ENCODE peak calls at places on chromosomes 6 and 20, in six cellular contexts. P is SK-N-SH, B is HCT116, Z is endothelial cell of umbilical vein, N is K562, M is GM12878. U is an unnamed sample.

GRCh38 chr20:6705106-6705766 is 62.2 kb upstream of the BMP2 start:
- DNase-seq in N (no peak), B (no peak), P (no peak), Z (no peak), M (no peak), U (no peak)

GRCh38 chr20:33839591-33839990 is 28.4 kb downstream of the CHMP4B start:
- DNase-seq in N (no peak), B (no peak), Z (no peak), P (peak), M (no peak), U (no peak)

GRCh38 chr20:2746636-2747265 is 53.7 kb downstream of the CPXM1 start:
- DNase-seq in M (no peak), B (no peak), P (no peak), Z (no peak), N (no peak), U (no peak)

GRCh38 chr6:142385352-142385751 is 83.5 kb downstream of the ADGRG6 start:
- DNase-seq in N (no peak), P (no peak), B (no peak), Z (no peak), M (no peak), U (no peak)

GRCh38 chr6:62445521-62445920 is 159.5 kb upstream of the KHDRBS2 start:
- DNase-seq in Z (no peak), M (no peak), B (no peak), P (no peak), N (no peak), U (no peak)

GRCh38 chr20:17928633-17929311 is 39.8 kb downstream of the SNX5 start:
- DNase-seq in B (no peak), N (no peak), Z (no peak), P (no peak), M (no peak), U (no peak)

GRCh38 chr6:132202569-132202968 is 198.7 kb downstream of the MOXD1 start:
- DNase-seq in N (no peak), B (no peak), Z (peak), P (no peak), M (no peak), U (no peak)

GRCh38 chr6:151060096-151060741 is 179.5 kb upstream of the AKAP12 start:
- DNase-seq in P (no peak), Z (peak), N (no peak), B (peak), M (no peak), U (no peak)

GRCh38 chr6:147311218-147311617 is 107.0 kb downstream of the STXBP5 start:
- DNase-seq in P (no peak), M (no peak), N (no peak), Z (no peak), B (no peak), U (no peak)

GRCh38 chr6:168968228-168968627 is 285.4 kb downstream of the THBS2 start:
- DNase-seq in B (no peak), M (no peak), N (no peak), P (no peak), Z (no peak), U (peak)

GRCh38 chr20:6663751-6664388 is 103.6 kb upstream of the BMP2 start:
- DNase-seq in M (no peak), Z (peak), N (no peak), P (no peak), B (no peak), U (no peak)

GRCh38 chr20:4813839-4814695 is 92.4 kb downstream of the PRND start:
- DNase-seq in P (no peak), N (no peak), B (no peak), M (peak), Z (peak), U (no peak)

GRCh38 chr6:108836061-108836460 is 12.2 kb upstream of the ARMC2 start:
- DNase-seq in Z (no peak), P (no peak), M (no peak), B (no peak), N (no peak), U (no peak)

GRCh38 chr20:40778894-40779496 is 90.0 kb upstream of the MAFB start:
- DNase-seq in P (no peak), B (no peak), N (no peak), Z (no peak), M (no peak), U (no peak)

GRCh38 chr20:48718914-48719578 is 108.8 kb downstream of the PREX1 start:
- DNase-seq in P (no peak), B (no peak), Z (no peak), M (no peak), N (no peak), U (no peak)

GRCh38 chr6:169982461-169983386 is 231.3 kb downstream of the ERMARD start:
- DNase-seq in N (no peak), Z (no peak), P (no peak), B (no peak), M (no peak), U (no peak)

GRCh38 chr20:41081276-41081814 is 52.7 kb downstream of the TOP1 start:
- DNase-seq in M (no peak), P (no peak), B (no peak), N (no peak), Z (no peak), U (no peak)

GRCh38 chr6:30508890-30509736 is 19.8 kb downstream of the HLA-E start:
- DNase-seq in Z (peak), M (peak), P (no peak), N (peak), B (no peak), U (peak)

GRCh38 chr20:4795394-4795793 is 73.7 kb downstream of the PRND start:
- DNase-seq in N (peak), Z (peak), B (peak), P (no peak), M (no peak), U (no peak)

GRCh38 chr20:1888796-1889463 is 6.3 kb upstream of the SIRPA start:
- DNase-seq in P (no peak), Z (no peak), M (no peak), B (no peak), N (no peak), U (peak)

GRCh38 chr20:63903796-63904570 is 9.1 kb downstream of the DNAJC5 start:
- DNase-seq in Z (no peak), N (no peak), B (no peak), M (no peak), P (no peak), U (no peak)

GRCh38 chr6:23589811-23590210 is 536.2 kb upstream of the NRSN1 start:
- DNase-seq in N (no peak), M (no peak), P (no peak), Z (no peak), B (no peak), U (no peak)

GRCh38 chr6:43910638-43911353 is 140.8 kb downstream of the VEGFA start:
- DNase-seq in B (peak), M (no peak), N (no peak), Z (no peak), P (no peak), U (no peak)

GRCh38 chr20:33482581-33482980 is 7.3 kb upstream of the CBFA2T2 start:
- DNase-seq in P (no peak), Z (no peak), N (no peak), B (no peak), M (no peak), U (no peak)

GRCh38 chr6:87702589-87702945 is 534 bp upstream of the AKIRIN2 start:
- DNase-seq in P (peak), B (peak), Z (no peak), M (no peak), N (peak), U (no peak)

GRCh38 chr20:39214778-39215177 is 252.6 kb downstream of the DHX35 start:
- DNase-seq in P (peak), Z (no peak), B (no peak), N (peak), M (no peak), U (no peak)

GRCh38 chr20:34403063-34403827 is 40.2 kb downstream of the ITCH start:
- DNase-seq in N (no peak), Z (no peak), P (no peak), M (no peak), B (no peak), U (no peak)

GRCh38 chr20:39897781-39898466 is 791.1 kb downstream of the MAFB start:
- DNase-seq in P (no peak), B (no peak), Z (no peak), M (no peak), N (no peak), U (no peak)

GRCh38 chr6:120096861-120097260 is 747.3 kb upstream of the MAN1A1 start:
- DNase-seq in M (no peak), Z (no peak), N (no peak), P (no peak), B (no peak), U (no peak)

GRCh38 chr6:3872370-3872854 is 23.2 kb downstream of the FAM50B start:
- DNase-seq in P (no peak), N (no peak), Z (no peak), B (no peak), M (no peak), U (no peak)

DNA sequence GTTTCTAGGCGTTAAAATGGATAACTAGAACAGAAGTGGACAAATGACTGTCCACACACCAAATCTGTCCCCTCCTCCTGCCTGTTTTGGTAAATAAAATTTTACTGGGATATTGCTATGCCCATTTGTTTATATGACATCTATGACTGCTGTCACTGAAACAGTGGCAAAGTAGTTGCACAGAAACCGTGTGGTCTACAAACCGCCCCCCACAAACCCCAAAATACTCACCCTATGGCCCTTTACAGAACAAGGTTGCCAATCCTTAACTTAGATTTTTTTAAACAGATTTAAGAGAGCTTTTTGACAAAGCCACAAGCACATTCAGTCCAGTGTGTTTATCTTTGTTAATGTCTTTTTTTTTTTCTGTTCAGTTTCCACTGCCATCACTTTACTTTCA is 137.8 kb downstream of the MTFR2 start:
- DNase-seq in M (no peak), Z (no peak), N (no peak), P (no peak), B (no peak), U (no peak)
- H3K9ac ChIP-seq in M (no peak), Z (no peak), N (no peak), P (no peak), B (no peak), U (no peak)

DNA sequence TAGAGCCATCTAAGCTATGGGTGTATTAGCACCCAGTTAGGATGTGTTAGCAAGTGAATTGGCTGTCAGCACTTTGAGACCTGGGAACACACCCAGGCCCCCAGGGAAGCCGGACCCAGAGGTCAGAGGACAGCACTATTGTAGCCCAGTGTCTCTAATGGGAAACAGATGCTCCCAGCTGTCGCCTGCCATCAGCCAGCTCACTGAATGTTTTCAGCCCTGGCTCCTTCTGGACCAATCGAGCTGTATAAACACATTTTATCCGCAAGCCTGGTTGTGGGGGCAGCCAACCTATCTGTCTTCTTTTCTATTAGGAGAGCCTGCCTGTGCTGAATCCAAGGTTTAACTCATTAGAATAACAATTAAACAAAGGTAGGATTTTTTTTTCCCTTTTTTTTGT is 10.8 kb upstream of the TASP1 start:
- DNase-seq in P (peak), N (no peak), M (no peak), B (no peak), Z (no peak), U (no peak)
- TF ChIP-seq POLR2AphosphoS5 in P (no peak), N (no peak), M (no peak), B (no peak), Z (no peak), U (no peak)

GRCh38 chr6:148850936-148851335 is 104.1 kb downstream of the UST start:
- DNase-seq in B (no peak), M (no peak), P (no peak), N (no peak), Z (no peak), U (no peak)

GRCh38 chr6:148848915-148849314 is 102.1 kb downstream of the UST start:
- DNase-seq in B (no peak), N (no peak), P (no peak), Z (no peak), M (no peak), U (no peak)

GRCh38 chr6:148852688-148853087 is 105.9 kb downstream of the UST start:
- DNase-seq in Z (no peak), B (no peak), M (no peak), P (no peak), N (no peak), U (no peak)

GRCh38 chr6:148854086-148854485 is 107.3 kb downstream of the UST start:
- DNase-seq in Z (no peak), B (no peak), P (no peak), M (no peak), N (no peak), U (no peak)

DNA sequence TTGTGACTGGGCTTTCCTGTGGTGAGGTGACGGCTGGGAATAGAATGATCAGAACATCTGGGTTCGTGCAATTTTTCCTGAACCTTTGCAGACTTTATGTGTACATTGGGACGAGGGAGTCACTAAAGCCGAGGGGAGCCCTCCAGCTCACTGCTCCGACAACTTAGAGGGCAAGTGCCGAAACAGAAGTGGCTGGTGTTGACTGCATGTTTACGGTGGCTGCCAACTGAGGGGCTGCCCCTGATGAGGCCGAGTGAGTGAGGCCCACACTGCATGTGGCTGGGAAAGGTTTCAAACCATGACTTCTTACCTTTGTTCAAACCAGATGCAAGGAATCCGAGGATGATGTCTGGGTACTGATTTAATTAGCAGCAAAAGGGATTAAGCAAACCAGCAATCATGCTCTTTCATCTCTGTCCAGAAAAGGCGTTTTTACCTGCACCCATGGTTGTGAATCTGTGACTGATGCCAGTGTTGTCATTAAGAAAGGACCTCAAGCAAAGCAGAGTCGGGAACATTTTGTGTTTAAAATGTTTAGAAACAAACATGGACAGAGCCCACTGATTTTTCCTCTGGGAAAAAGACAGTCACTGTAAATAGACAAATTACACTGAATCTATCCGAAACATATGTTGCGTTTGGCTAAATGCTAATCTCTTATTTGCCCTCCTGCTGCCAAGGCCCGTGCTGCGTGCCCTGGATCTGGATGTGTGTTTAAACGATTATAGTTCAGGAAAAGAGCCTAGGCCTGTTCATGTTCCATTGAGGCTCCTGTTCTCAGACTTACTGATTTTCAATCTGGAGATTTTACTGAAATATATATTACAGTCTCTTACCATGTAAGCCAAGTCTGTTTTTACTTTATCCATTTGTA is 105.1 kb downstream of the UST start:
- DNase-seq in N (no peak), B (no peak), P (no peak), Z (no peak), M (no peak), U (no peak)
- H3K9ac ChIP-seq in N (no peak), B (no peak), P (no peak), Z (no peak), M (no peak), U (no peak)

GRCh38 chr6:130019796-130020105 is 1.4 kb downstream of the L3MBTL3 start:
- DNase-seq in Z (no peak), P (peak), M (no peak), N (peak), B (no peak), U (no peak)

GRCh38 chr6:130020106-130020851 is 1.9 kb downstream of the L3MBTL3 start:
- DNase-seq in B (no peak), P (peak), M (no peak), N (peak), Z (peak), U (no peak)

GRCh38 chr6:130018292-130018829 is at the start of gene L3MBTL3:
- DNase-seq in B (peak), M (no peak), P (peak), N (peak), Z (peak), U (peak)

GRCh38 chr6:130020892-130021483 is 2.6 kb downstream of the L3MBTL3 start:
- DNase-seq in B (peak), Z (peak), N (peak), P (peak), M (peak), U (peak)

GRCh38 chr6:130018830-130019795 is 732 bp downstream of the L3MBTL3 start:
- DNase-seq in N (peak), P (peak), M (no peak), Z (peak), B (no peak), U (no peak)
- TF ChIP-seq POLR2AphosphoS5 in N (no peak), P (no peak), M (no peak), Z (no peak), B (no peak), U (peak)

U was measured in SK-N-MC.